ENCODE peak calls at places on chromosomes 3 and 15, in seven cellular contexts. B, J, C, Q, W, G and I are unnamed samples.

GRCh38 chr3:151203053-151203420 is at the start of gene GPR171:
- ATAC-seq in B (peak), W (peak), Q (no peak), C (peak), J (no peak), G (no peak), I (peak)

GRCh38 chr15:64640146-64640868 is 135.1 kb downstream of the RBPMS2 start:
- ATAC-seq in W (peak), B (no peak), J (peak), C (no peak), Q (no peak), G (peak), I (peak)

GRCh38 chr3:149042766-149043386 is 43.5 kb downstream of the HLTF start:
- ATAC-seq in B (no peak), C (peak), G (no peak), W (no peak), J (no peak), Q (no peak), I (peak)

GRCh38 chr15:52749250-52749649 is 40.9 kb downstream of the ONECUT1 start:
- ATAC-seq in W (no peak), J (no peak), C (no peak), G (no peak), B (no peak), Q (no peak), I (no peak)

GRCh38 chr3:32457971-32458471 is 44.6 kb downstream of the CMTM6 start:
- ATAC-seq in G (peak), Q (peak), B (peak), C (peak), J (peak), W (peak), I (peak)

GRCh38 chr3:139448104-139448503 is 28.2 kb downstream of the RBP2 start:
- ATAC-seq in B (no peak), G (no peak), J (peak), W (no peak), Q (no peak), C (no peak), I (no peak)

GRCh38 chr3:184242297-184242685 is 6.5 kb downstream of the ALG3 start:
- ATAC-seq in G (no peak), Q (no peak), C (no peak), W (no peak), J (no peak), B (no peak), I (no peak)

GRCh38 chr3:138063416-138063815 is 52.0 kb downstream of the DZIP1L start:
- ATAC-seq in W (no peak), Q (no peak), G (no peak), J (no peak), C (no peak), B (no peak), I (no peak)

GRCh38 chr3:97189835-97190234 is 375.4 kb downstream of the EPHA6 start:
- ATAC-seq in C (no peak), J (no peak), G (no peak), B (no peak), Q (no peak), W (no peak), I (no peak)

GRCh38 chr15:64515196-64515595 is 54.8 kb downstream of the ZNF609 start:
- ATAC-seq in J (peak), C (no peak), W (no peak), B (no peak), G (no peak), Q (no peak), I (no peak)

GRCh38 chr3:43748179-43748578 is 57.4 kb downstream of the ABHD5 start:
- ATAC-seq in Q (peak), C (no peak), J (no peak), G (peak), W (no peak), B (no peak), I (no peak)

GRCh38 chr3:124297062-124297980 is 305.4 kb upstream of the ROPN1 start:
- ATAC-seq in J (no peak), G (no peak), C (no peak), Q (no peak), B (no peak), W (no peak), I (no peak)

GRCh38 chr3:106338582-106339219 is 469.9 kb upstream of the CBLB start:
- ATAC-seq in J (no peak), C (no peak), B (peak), G (no peak), W (peak), Q (no peak), I (peak)

GRCh38 chr3:37608061-37608702 is 253.5 kb upstream of the CTDSPL start:
- ATAC-seq in J (peak), Q (no peak), B (no peak), G (no peak), C (no peak), W (no peak), I (no peak)

GRCh38 chr3:171827385-171827784 is 15.8 kb upstream of the TMEM212 start:
- ATAC-seq in B (no peak), W (peak), G (no peak), J (no peak), Q (no peak), C (peak), I (no peak)

GRCh38 chr3:30826381-30827061 is 67.9 kb downstream of the GADL1 start:
- ATAC-seq in Q (no peak), J (no peak), W (no peak), C (no peak), G (no peak), B (no peak), I (no peak)

GRCh38 chr3:64094713-64095079 is 71.4 kb upstream of the PSMD6 start:
- ATAC-seq in B (no peak), C (no peak), G (no peak), Q (no peak), J (no peak), W (no peak), I (no peak)

GRCh38 chr15:58214941-58215340 is 76.8 kb downstream of the AQP9 start:
- ATAC-seq in C (no peak), J (no peak), Q (no peak), G (no peak), W (no peak), B (no peak), I (no peak)

GRCh38 chr15:34353627-34354026 is 10.5 kb downstream of the NUTM1 start:
- ATAC-seq in W (no peak), J (no peak), B (no peak), C (no peak), Q (no peak), G (no peak), I (no peak)

GRCh38 chr3:168123211-168124173 is 27.8 kb upstream of the GOLIM4 start:
- ATAC-seq in G (peak), J (peak), B (no peak), W (no peak), C (no peak), Q (no peak), I (no peak)

GRCh38 chr3:69088033-69088432 is 3.3 kb downstream of the ARL6IP5 start:
- ATAC-seq in Q (no peak), G (no peak), J (no peak), W (no peak), B (no peak), C (peak), I (peak)

GRCh38 chr3:162136136-162136535 is 639.5 kb downstream of the OTOL1 start:
- ATAC-seq in B (no peak), G (no peak), J (no peak), W (no peak), C (no peak), Q (no peak), I (no peak)